ENCODE peak calls at places on chromosomes 16 and 17, in nine cellular contexts. S, R, N, F, T, J, C, K and Q are unnamed samples.

GRCh38 chr16:2326191-2326590 is 14.3 kb downstream of the ABCA3 start:
- DNase-seq in J (no peak), S (no peak), F (no peak), T (no peak), K (no peak), N (no peak), C (no peak), R (no peak), Q (no peak)

GRCh38 chr16:11060856-11061255 is 116.5 kb downstream of the CLEC16A start:
- DNase-seq in N (no peak), F (no peak), C (no peak), J (no peak), S (no peak), R (no peak), K (no peak), T (no peak), Q (no peak)

GRCh38 chr17:17381438-17382059 is 78.4 kb downstream of the NT5M start:
- DNase-seq in K (no peak), R (no peak), F (no peak), S (no peak), J (no peak), T (no peak), C (no peak), N (no peak), Q (no peak)

GRCh38 chr17:21242026-21242700 is 11.0 kb downstream of the NATD1 start:
- DNase-seq in K (no peak), T (no peak), J (no peak), S (no peak), C (no peak), F (no peak), N (no peak), R (no peak), Q (peak)

GRCh38 chr16:70276392-70276791 is 12.9 kb downstream of the AARS1 start:
- DNase-seq in J (no peak), T (no peak), F (no peak), N (no peak), K (no peak), C (no peak), R (no peak), S (no peak), Q (peak)

GRCh38 chr16:3094289-3095027 is 4.6 kb downstream of the ZSCAN10 start:
- DNase-seq in R (no peak), T (no peak), S (no peak), N (no peak), K (peak), C (peak), J (peak), F (peak), Q (peak)

GRCh38 chr16:19879241-19879792 is 5.3 kb downstream of the GPRC5B start:
- DNase-seq in F (no peak), R (peak), K (peak), S (peak), C (no peak), T (no peak), N (no peak), J (no peak), Q (peak)

GRCh38 chr17:57911834-57912673 is 43.2 kb downstream of the CUEDC1 start:
- DNase-seq in C (peak), S (peak), N (peak), T (no peak), K (peak), F (no peak), J (no peak), R (peak), Q (peak)

GRCh38 chr16:80369559-80369958 is 171.2 kb upstream of the DYNLRB2 start:
- DNase-seq in C (peak), F (peak), T (peak), K (peak), S (peak), R (peak), J (no peak), N (no peak), Q (peak)

GRCh38 chr17:16322636-16323035 is 30.6 kb downstream of the CENPV start:
- DNase-seq in S (no peak), N (no peak), J (no peak), K (no peak), C (no peak), R (no peak), T (peak), F (peak), Q (peak)

GRCh38 chr17:28745052-28745776 is 1.4 kb downstream of the TRAF4 start:
- DNase-seq in J (no peak), N (no peak), C (peak), F (peak), K (peak), R (peak), T (no peak), S (peak), Q (peak)

GRCh38 chr16:1687427-1688316 is 9.6 kb downstream of the JPT2 start:
- DNase-seq in T (no peak), J (no peak), F (no peak), K (peak), S (no peak), C (no peak), N (no peak), R (no peak), Q (no peak)

GRCh38 chr16:106623-107324 is 28.7 kb downstream of the MPG start:
- DNase-seq in S (no peak), C (peak), R (peak), J (peak), K (peak), T (peak), F (peak), N (no peak), Q (peak)

GRCh38 chr16:23835390-23836077 is at the start of gene PRKCB:
- DNase-seq in F (peak), K (peak), S (peak), T (no peak), R (peak), C (peak), J (peak), N (peak), Q (peak)

GRCh38 chr17:35510031-35510430 is 27.4 kb downstream of the SLFN12L start:
- DNase-seq in S (no peak), F (no peak), T (no peak), J (no peak), C (no peak), N (no peak), K (no peak), R (no peak), Q (no peak)

GRCh38 chr16:970379-970765 is 412 bp downstream of the LMF1 start:
- DNase-seq in J (no peak), R (no peak), F (no peak), T (no peak), S (no peak), C (no peak), N (no peak), K (no peak), Q (no peak)

GRCh38 chr17:27825459-27825858 is 25.1 kb upstream of the NOS2 start:
- DNase-seq in N (no peak), R (no peak), J (no peak), F (no peak), C (no peak), K (no peak), S (no peak), T (no peak), Q (no peak)

GRCh38 chr16:628321-629061 is 2.3 kb upstream of the WFIKKN1 start:
- DNase-seq in K (no peak), J (no peak), N (peak), T (no peak), R (no peak), C (no peak), F (no peak), S (no peak), Q (no peak)

GRCh38 chr17:57211010-57211411 is 45.3 kb upstream of the MSI2 start:
- DNase-seq in S (no peak), R (no peak), C (no peak), N (no peak), T (no peak), K (no peak), J (no peak), F (no peak), Q (no peak)

GRCh38 chr17:80362428-80363119 is 52.4 kb upstream of the ENDOV start:
- DNase-seq in N (peak), T (no peak), S (no peak), K (no peak), J (no peak), C (no peak), F (peak), R (no peak), Q (peak)

DNA sequence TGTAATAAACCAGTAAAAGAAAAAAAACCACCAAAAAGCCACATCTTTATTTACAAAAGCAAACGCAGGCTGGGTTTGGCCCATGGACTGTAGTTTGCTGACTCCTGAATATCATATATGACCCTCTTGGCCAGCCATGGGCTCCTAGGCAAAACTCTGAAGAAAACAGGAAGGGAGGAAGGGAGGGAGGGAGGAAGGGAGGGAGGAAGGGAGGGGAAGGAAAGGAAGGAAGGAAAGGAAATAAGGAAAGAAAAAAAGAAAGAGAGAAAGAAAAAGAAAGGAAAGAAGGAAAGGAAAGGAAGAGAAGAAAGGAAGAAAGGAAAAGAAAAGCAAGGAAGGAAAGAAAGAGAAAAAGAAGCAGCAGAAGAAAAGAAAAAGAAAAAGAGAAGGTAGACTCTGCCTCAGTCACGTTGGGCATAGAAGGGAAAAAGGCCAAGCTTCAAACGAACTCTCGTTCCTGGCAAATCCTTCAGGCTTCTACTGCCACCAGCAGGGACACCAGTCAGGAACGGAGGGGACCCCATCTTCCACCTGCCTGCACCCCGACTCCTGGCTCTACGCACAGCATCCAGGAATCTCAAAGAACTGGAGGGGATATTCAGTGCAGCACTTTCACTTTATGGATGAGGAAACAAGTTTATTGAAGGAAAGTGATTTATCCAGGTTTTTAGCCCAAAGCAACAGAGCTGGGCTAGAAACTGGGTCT is 22.1 kb downstream of the CDC42EP4 start:
- DNase-seq in K (no peak), J (no peak), N (no peak), F (peak), S (no peak), T (no peak), R (no peak), C (no peak), Q (no peak)
- H3K4me3 ChIP-seq in K (peak), J (no peak), N (no peak), F (no peak), S (no peak), T (no peak), R (no peak), C (no peak), Q (peak)

GRCh38 chr16:14600164-14600563 is 29.9 kb downstream of the PARN start:
- DNase-seq in K (peak), T (no peak), F (peak), C (no peak), J (no peak), R (no peak), N (no peak), S (no peak), Q (peak)
- TF ChIP-seq CTCF in K (peak), T (peak), F (peak), C (peak), J (peak), R (peak), N (peak), S (no peak), Q (peak)

GRCh38 chr16:64394061-64394460 is 727.8 kb downstream of the CDH11 start:
- DNase-seq in K (no peak), F (no peak), S (no peak), N (no peak), T (no peak), J (no peak), C (no peak), R (no peak), Q (no peak)

GRCh38 chr16:64397042-64397441 is 724.8 kb downstream of the CDH11 start:
- DNase-seq in N (no peak), T (no peak), C (no peak), S (no peak), F (no peak), J (no peak), K (no peak), R (no peak), Q (no peak)

GRCh38 chr16:64392456-64392855 is 729.4 kb downstream of the CDH11 start:
- DNase-seq in N (no peak), F (peak), J (no peak), C (no peak), R (no peak), K (no peak), T (no peak), S (no peak), Q (peak)

GRCh38 chr16:64390102-64390501 is 731.8 kb downstream of the CDH11 start:
- DNase-seq in K (no peak), S (no peak), N (no peak), F (no peak), T (no peak), R (no peak), J (no peak), C (no peak), Q (peak)

DNA sequence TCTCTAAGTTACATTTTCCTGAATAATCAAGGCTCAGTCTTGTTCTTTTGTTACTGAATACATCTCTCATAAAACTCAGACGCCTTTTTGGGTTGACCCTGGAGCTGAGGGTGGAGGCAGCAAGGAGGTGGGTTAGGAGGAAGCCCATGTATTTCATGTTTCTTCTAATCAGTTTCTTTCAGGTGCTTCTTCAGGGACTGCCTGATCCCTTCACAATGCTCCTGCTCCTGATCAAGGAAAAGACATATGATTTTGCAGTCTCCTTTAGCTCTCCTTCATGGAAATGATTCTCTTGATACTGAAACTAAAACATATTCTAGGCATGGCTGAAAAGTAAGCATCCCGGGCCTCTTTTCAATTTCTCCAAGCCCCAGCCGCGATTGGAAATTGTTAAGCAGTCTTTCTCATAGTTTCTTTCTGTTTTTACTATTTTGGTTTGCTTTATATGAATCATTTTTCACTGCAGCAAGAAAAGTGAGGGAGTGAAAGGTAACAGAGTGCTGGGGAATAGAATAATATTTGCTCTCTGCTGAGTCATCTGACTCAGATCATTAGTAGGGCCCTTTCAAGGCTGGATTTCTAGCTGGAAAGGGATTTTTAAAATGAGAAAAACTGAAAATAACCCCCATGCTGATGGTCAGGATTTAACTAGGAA is 730.7 kb downstream of the CDH11 start:
- DNase-seq in R (no peak), N (no peak), C (no peak), K (peak), J (no peak), T (no peak), S (no peak), F (peak), Q (peak)
- H3K4me3 ChIP-seq in R (no peak), N (no peak), C (no peak), K (peak), J (no peak), T (peak), S (peak), F (no peak), Q (peak)

DNA sequence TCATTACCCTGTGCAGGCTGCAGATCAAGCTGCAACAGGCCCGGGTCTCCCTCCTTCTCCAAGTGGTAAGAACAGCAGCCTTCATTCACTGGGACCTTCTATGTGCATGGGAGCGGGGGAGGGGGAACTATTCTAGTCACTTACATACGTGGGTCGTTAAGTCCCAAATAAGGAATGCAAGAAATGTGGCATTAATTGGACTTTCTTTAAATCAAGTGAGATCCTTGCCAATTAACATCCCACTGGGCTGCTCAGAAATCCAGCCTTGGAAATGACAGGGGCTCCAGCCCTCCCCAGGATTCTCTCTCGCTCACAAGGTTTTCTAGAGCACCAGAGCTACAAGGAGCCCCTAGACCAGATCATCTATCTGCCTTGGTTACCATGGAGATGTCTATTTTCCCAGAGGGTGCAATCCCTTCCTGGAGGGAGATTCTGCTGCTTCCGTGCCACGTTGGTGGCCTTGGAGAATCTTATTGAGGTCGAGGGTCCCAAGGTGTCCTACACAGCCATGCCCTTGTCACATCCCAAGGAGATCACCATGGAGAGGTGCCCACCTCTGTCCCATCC is 5.2 kb upstream of the EIF1 start:
- DNase-seq in T (no peak), C (no peak), J (no peak), S (no peak), N (no peak), K (no peak), R (no peak), F (no peak), Q (no peak)
- TF ChIP-seq CTCF in T (no peak), C (no peak), J (no peak), S (no peak), N (no peak), K (no peak), R (no peak), F (no peak), Q (no peak)